ENCODE peak calls at places on chromosomes 16 and 17, in eight cellular contexts. O is AG09309, E is cardiac muscle cell, S is fibroblast of pulmonary artery, T is glutamatergic neuron, D is epithelial cell of proximal tubule, W is mesothelial cell of epicardium, J is fibroblast of mammary gland. M is an unnamed sample.

GRCh38 chr17:8360260-8360659 is 16.2 kb downstream of the KRABD2 start:
- DNase-seq in O (no peak), E (no peak), S (no peak), T (no peak), D (no peak), W (no peak), J (no peak), M (no peak)

GRCh38 chr17:62641101-62641500 is 13.6 kb downstream of the MRC2 start:
- DNase-seq in O (no peak), E (no peak), S (no peak), T (no peak), D (no peak), W (no peak), J (no peak), M (no peak)

GRCh38 chr17:81244358-81245023 is 5.4 kb downstream of the NDUFAF8 start:
- DNase-seq in O (no peak), E (no peak), S (no peak), T (peak; percentile 13), D (no peak), W (no peak), J (no peak), M (no peak)

GRCh38 chr17:78174870-78175642 is 6.7 kb downstream of the SYNGR2 start:
- DNase-seq in O (no peak), E (no peak), S (no peak), T (no peak), D (no peak), W (no peak), J (no peak), M (no peak)

GRCh38 chr17:68239967-68240366 is 7.9 kb upstream of the AMZ2 start:
- DNase-seq in O (no peak), E (no peak), S (no peak), T (no peak), D (no peak), W (no peak), J (no peak), M (no peak)

GRCh38 chr16:1832831-1833454 is 5.9 kb downstream of the FAHD1 start:
- DNase-seq in O (no peak), E (no peak), S (no peak), T (no peak), D (no peak), W (no peak), J (no peak), M (no peak)

GRCh38 chr17:77651983-77652382 is 306.5 kb upstream of the TNRC6C start:
- DNase-seq in O (no peak), E (no peak), S (no peak), T (no peak), D (no peak), W (no peak), J (no peak), M (no peak)

GRCh38 chr16:12062343-12063003 is 85.9 kb downstream of the SNX29 start:
- DNase-seq in O (peak; percentile 86), E (no peak), S (peak; percentile 84), T (no peak), D (peak; percentile 57), W (no peak), J (peak; percentile 94), M (peak; percentile 36)

GRCh38 chr17:2982854-2983636 is 80.4 kb downstream of the OR1D5 start:
- DNase-seq in O (peak; percentile 33), E (no peak), S (peak; percentile 94), T (no peak), D (peak; percentile 45), W (no peak), J (peak; percentile 82), M (no peak)
- TF ChIP-seq CTCF in O (peak; percentile 53), E (peak; percentile 61), S (peak; percentile 57), T (no peak), D (peak; percentile 51), W (no peak), J (peak; percentile 44), M (no peak)

GRCh38 chr17:47843391-47843730 is 2.3 kb upstream of the SCRN2 start:
- DNase-seq in O (no peak), E (no peak), S (no peak), T (no peak), D (no peak), W (no peak), J (no peak), M (no peak)

GRCh38 chr17:47844230-47844629 is 3.2 kb upstream of the SCRN2 start:
- DNase-seq in O (no peak), E (no peak), S (peak; percentile 31), T (no peak), D (no peak), W (no peak), J (no peak), M (no peak)

GRCh38 chr17:47846741-47847340 is 4.1 kb downstream of the SP6 start:
- DNase-seq in O (no peak), E (peak; percentile 63), S (no peak), T (peak; percentile 55), D (no peak), W (no peak), J (no peak), M (no peak)

GRCh38 chr17:47847341-47848197 is 3.4 kb downstream of the SP6 start:
- DNase-seq in O (no peak), E (peak; percentile 47), S (no peak), T (peak; percentile 55), D (no peak), W (no peak), J (peak; percentile 19), M (no peak)

DNA sequence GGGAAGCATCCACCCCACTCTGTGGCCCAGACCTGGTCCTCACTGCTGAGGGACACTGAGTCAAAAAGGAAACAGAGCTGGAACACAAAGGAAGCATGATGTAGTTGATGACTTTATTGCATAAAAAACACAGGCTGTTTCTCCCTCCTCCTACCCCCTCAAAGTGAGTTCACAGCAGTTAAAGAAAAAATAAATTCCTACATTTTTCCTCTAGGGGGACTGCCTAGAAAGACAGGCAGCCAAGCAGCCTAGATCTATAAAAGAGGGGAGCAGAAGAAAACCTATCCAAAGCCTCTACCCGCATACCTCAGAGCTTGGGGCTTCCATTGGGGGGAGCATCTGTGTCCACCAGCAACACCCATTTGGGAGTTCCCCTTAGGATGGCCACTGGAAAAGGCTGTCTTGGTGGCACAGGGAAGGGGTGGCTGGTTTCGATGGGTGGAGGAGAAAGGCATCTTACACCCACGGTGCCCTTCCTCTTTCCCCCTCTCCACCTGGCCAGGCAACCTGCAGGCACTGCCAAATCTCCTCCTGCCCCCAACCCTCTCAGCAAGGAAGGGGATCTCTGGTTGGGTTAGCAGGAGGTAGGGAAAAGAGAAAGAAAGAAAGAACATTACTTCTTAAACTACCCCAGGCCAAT is 3.9 kb upstream of the SCRN2 start:
- DNase-seq in O (no peak), E (no peak), S (peak; percentile 41), T (no peak), D (no peak), W (no peak), J (peak; percentile 25), M (no peak)
- TF ChIP-seq CTCF in O (peak; percentile 53), E (peak; percentile 43), S (peak; percentile 42), T (peak; percentile 68), D (peak; percentile 29), W (peak; percentile 71), J (peak; percentile 32), M (no peak)

GRCh38 chr17:79369001-79369400 is 241.8 kb downstream of the RBFOX3 start:
- DNase-seq in O (no peak), E (no peak), S (no peak), T (no peak), D (no peak), W (no peak), J (no peak), M (no peak)

GRCh38 chr17:79370126-79370525 is 240.7 kb downstream of the RBFOX3 start:
- DNase-seq in O (no peak), E (no peak), S (no peak), T (no peak), D (no peak), W (no peak), J (no peak), M (no peak)

GRCh38 chr17:79371984-79372383 is 238.9 kb downstream of the RBFOX3 start:
- DNase-seq in O (no peak), E (no peak), S (no peak), T (no peak), D (no peak), W (no peak), J (no peak), M (no peak)

GRCh38 chr17:79369532-79369931 is 241.3 kb downstream of the RBFOX3 start:
- DNase-seq in O (no peak), E (no peak), S (no peak), T (no peak), D (no peak), W (no peak), J (no peak), M (no peak)

DNA sequence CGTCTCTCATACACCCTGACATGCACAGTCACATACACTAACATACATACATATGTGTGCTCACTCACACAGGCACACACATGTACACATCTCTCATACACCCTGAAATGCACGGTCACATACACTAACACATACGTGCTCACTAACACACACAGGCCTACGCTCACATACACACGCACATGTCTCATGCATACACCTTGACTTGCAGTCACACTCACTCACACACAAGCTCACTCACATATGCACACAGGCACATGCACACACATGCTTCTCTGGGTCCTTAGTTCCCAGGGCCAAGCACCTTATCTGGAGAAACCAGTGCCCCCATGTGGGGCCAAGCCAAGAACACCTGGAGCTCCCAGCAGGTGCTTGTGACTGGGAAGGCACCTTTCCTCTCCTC is 240.3 kb downstream of the RBFOX3 start:
- DNase-seq in O (no peak), E (no peak), S (no peak), T (no peak), D (no peak), W (no peak), J (no peak), M (no peak)
- TF ChIP-seq CTCF in O (no peak), E (no peak), S (no peak), T (no peak), D (no peak), W (no peak), J (no peak), M (no peak)

GRCh38 chr17:31067699-31068184 is 27.0 kb upstream of the NF1 start:
- DNase-seq in O (peak; percentile 63), E (peak; percentile 19), S (peak; percentile 82), T (no peak), D (peak; percentile 2), W (no peak), J (peak; percentile 90), M (no peak)

GRCh38 chr17:31073411-31073810 is 21.4 kb upstream of the NF1 start:
- DNase-seq in O (no peak), E (no peak), S (no peak), T (no peak), D (no peak), W (no peak), J (no peak), M (no peak)

GRCh38 chr17:31064707-31065106 is 30.1 kb upstream of the NF1 start:
- DNase-seq in O (no peak), E (no peak), S (no peak), T (no peak), D (no peak), W (no peak), J (no peak), M (no peak)

GRCh38 chr17:31072186-31072585 is 22.6 kb upstream of the NF1 start:
- DNase-seq in O (peak; percentile 38), E (peak; percentile 24), S (peak; percentile 43), T (no peak), D (no peak), W (no peak), J (peak; percentile 12), M (no peak)

DNA sequence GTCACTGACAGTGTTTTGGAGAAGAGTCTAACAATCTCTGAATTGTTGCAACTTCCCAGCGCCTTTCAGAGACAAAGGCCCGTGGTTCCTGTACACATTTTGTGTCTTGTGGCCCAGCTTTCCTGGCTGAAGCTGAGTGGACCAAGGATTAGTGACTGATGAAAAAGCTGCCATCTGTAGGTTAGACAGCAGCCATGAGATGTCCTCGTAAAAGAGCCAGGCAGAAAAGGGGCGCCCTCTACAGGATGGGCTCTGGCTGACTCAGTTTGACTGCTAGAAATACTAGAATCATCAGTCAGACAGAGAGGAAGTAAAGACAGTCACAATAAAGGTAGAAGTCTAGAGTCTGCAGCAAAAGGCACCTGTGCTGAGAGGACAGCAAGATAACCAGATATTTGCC is 26.5 kb upstream of the NF1 start:
- DNase-seq in O (no peak), E (no peak), S (peak; percentile 44), T (peak; percentile 30), D (no peak), W (no peak), J (peak; percentile 40), M (no peak)
- TF ChIP-seq CTCF in O (peak; percentile 31), E (peak; percentile 53), S (peak; percentile 50), T (peak; percentile 19), D (peak; percentile 61), W (no peak), J (peak; percentile 42), M (no peak)

M was measured in omental fat pad.